ENCODE peak calls at places on chromosome 9, in ten cellular contexts. Q is iris pigment epithelial cell; M is myocyte; G is fibroblast of pulmonary artery; B is hepatocyte; R is AG08396; V is Jurkat, Clone E6-1; Y is cardiac septum; T is AG09309; P is fibroblast of lung. A is an unnamed sample.

GRCh38 chr9:91166796-91167366 is 194.8 kb downstream of the AUH start:
- DNase-seq in Q (peak), M (no peak), G (no peak), B (no peak), R (no peak), V (no peak), Y (no peak), T (no peak), P (no peak), A (peak)

GRCh38 chr9:123102380-123103113 is 69.1 kb downstream of the GPR21 start:
- DNase-seq in Q (peak), M (no peak), G (no peak), B (no peak), R (no peak), V (no peak), Y (no peak), T (no peak), P (no peak), A (peak)

GRCh38 chr9:136147890-136148714 is 29.4 kb upstream of the TMEM250 start:
- DNase-seq in Q (no peak), M (peak), G (no peak), B (no peak), R (no peak), V (no peak), Y (no peak), T (no peak), P (no peak), A (no peak)

GRCh38 chr9:135456436-135457104 is 23.0 kb upstream of the PPP1R26 start:
- DNase-seq in Q (no peak), M (peak), G (no peak), B (no peak), R (no peak), V (no peak), Y (no peak), T (no peak), P (no peak), A (no peak)

GRCh38 chr9:93531374-93531773 is 45.0 kb upstream of the PHF2 start:
- DNase-seq in Q (peak), M (peak), G (no peak), B (no peak), R (no peak), V (peak), Y (no peak), T (no peak), P (no peak), A (no peak)

GRCh38 chr9:87223397-87224246 is 274.0 kb upstream of the DAPK1 start:
- DNase-seq in Q (no peak), M (peak), G (peak), B (no peak), R (peak), V (no peak), Y (no peak), T (no peak), P (peak), A (peak)

GRCh38 chr9:96612105-96612965 is 7.3 kb downstream of the CDC14B start:
- DNase-seq in Q (peak), M (peak), G (peak), B (peak), R (peak), V (no peak), Y (no peak), T (peak), P (peak), A (peak)

GRCh38 chr9:9499546-9499945 is 1113.3 kb downstream of the PTPRD start:
- DNase-seq in Q (no peak), M (no peak), G (no peak), B (no peak), R (no peak), V (no peak), Y (no peak), T (no peak), P (no peak), A (no peak)

GRCh38 chr9:37675661-37676060 is 24.9 kb downstream of the FRMPD1 start:
- DNase-seq in Q (no peak), M (peak), G (no peak), B (no peak), R (no peak), V (no peak), Y (no peak), T (no peak), P (no peak), A (no peak)

GRCh38 chr9:138048184-138048583 is 170.6 kb downstream of the CACNA1B start:
- DNase-seq in Q (no peak), M (no peak), G (no peak), B (no peak), R (no peak), V (no peak), Y (peak), T (no peak), P (no peak), A (no peak)